ENCODE peak calls at places on chromosome 13, in eight cellular contexts. K is ovary; N is uterus; B is left lung; D is H1; W is skeletal muscle cell; A is CD8-positive, alpha-beta T cell; S is fibroblast of mammary gland. E is an unnamed sample.

GRCh38 chr13:63497601-63498000 is 2082.0 kb upstream of the PCDH20 start:
- DNase-seq in K (no peak), N (no peak), B (no peak), D (no peak), W (no peak), A (no peak), S (peak; percentile 33), E (no peak)

GRCh38 chr13:111949311-111949710 is 117.6 kb upstream of the SOX1 start:
- DNase-seq in K (no peak), N (no peak), B (no peak), D (peak; percentile 6), W (no peak), A (no peak), S (no peak), E (no peak)

GRCh38 chr13:48096670-48097069 is 1.8 kb upstream of the MED4 start:
- DNase-seq in K (no peak), N (no peak), B (no peak), D (no peak), W (no peak), A (no peak), S (no peak), E (no peak)

GRCh38 chr13:45847554-45848224 is 3.9 kb downstream of the SIAH3 start:
- DNase-seq in K (no peak), N (no peak), B (no peak), D (no peak), W (no peak), A (peak; percentile 21), S (no peak), E (peak; percentile 82)

GRCh38 chr13:111483621-111483987 is 163.2 kb downstream of the TEX29 start:
- DNase-seq in K (no peak), N (no peak), B (peak; percentile 9), D (no peak), W (no peak), A (no peak), S (no peak), E (no peak)

GRCh38 chr13:99417821-99418662 is 83.2 kb upstream of the TM9SF2 start:
- DNase-seq in K (no peak), N (no peak), B (no peak), D (no peak), W (no peak), A (no peak), S (no peak), E (peak; percentile 46)

GRCh38 chr13:47893527-47893926 is 107.5 kb downstream of the SUCLA2 start:
- DNase-seq in K (no peak), N (no peak), B (no peak), D (no peak), W (no peak), A (no peak), S (no peak), E (no peak)

GRCh38 chr13:25630327-25630726 is 258.6 kb downstream of the ATP8A2 start:
- DNase-seq in K (no peak), N (no peak), B (no peak), D (no peak), W (no peak), A (no peak), S (no peak), E (no peak)

GRCh38 chr13:75327132-75327505 is 154.8 kb downstream of the TBC1D4 start:
- DNase-seq in K (no peak), N (no peak), B (no peak), D (no peak), W (no peak), A (no peak), S (no peak), E (peak; percentile 38)

GRCh38 chr13:75329097-75329496 is 152.9 kb downstream of the TBC1D4 start:
- DNase-seq in K (no peak), N (no peak), B (no peak), D (no peak), W (no peak), A (no peak), S (no peak), E (no peak)

GRCh38 chr13:75324413-75324940 is 157.5 kb downstream of the TBC1D4 start:
- DNase-seq in K (no peak), N (no peak), B (no peak), D (no peak), W (no peak), A (no peak), S (no peak), E (no peak)

GRCh38 chr13:75329723-75330122 is 152.2 kb downstream of the TBC1D4 start:
- DNase-seq in K (no peak), N (no peak), B (no peak), D (no peak), W (no peak), A (no peak), S (no peak), E (no peak)

GRCh38 chr13:75326173-75327131 is 155.5 kb downstream of the TBC1D4 start:
- DNase-seq in K (peak; percentile 33), N (no peak), B (no peak), D (no peak), W (no peak), A (peak; percentile 26), S (peak; percentile 44), E (peak; percentile 94)
- H3K4me3 ChIP-seq in K (no peak overlapping the region), N (no peak overlapping the region), B (peak overlapping the region; percentile 17), D (no peak overlapping the region), W (no peak overlapping the region), A (peak overlapping the region; percentile 55), S (no peak overlapping the region), E (peak overlapping the region; percentile 65)

DNA sequence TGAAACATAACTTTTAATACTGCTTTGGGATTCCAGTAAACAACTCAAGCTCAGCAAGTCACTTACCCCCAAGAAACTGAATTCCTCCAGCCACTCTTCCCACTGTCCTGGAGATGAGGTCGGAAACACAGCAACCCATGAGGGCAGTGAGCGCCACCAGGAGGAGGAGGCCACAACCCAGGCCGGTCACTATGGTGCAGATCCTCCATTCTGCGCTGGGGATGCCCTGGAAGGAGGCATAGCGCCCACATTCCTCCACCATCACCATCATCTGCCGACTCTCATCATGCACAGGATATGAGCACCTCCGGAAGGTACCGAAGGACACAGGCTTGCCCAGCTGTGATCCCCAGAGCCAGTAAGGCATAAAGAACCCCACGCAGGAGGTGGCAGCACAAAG is 2.2 kb downstream of the LHFPL6 start:
- DNase-seq in K (no peak), N (no peak), B (no peak), D (peak; percentile 65), W (no peak), A (no peak), S (peak; percentile 48), E (no peak)
- H3K4me3 ChIP-seq in K (peak overlapping the region; percentile 19), N (peak overlapping the region; percentile 5), B (peak overlapping the region; percentile 72), D (no peak overlapping the region), W (peak overlapping the region; percentile 12), A (no peak overlapping the region), S (peak overlapping the region; percentile 85), E (no peak overlapping the region)

GRCh38 chr13:113814435-113814821 is 49.4 kb downstream of the GAS6 start:
- DNase-seq in K (peak; percentile 17), N (no peak), B (peak; percentile 80), D (no peak), W (no peak), A (no peak), S (no peak), E (no peak)

GRCh38 chr13:113812140-113813036 is 51.5 kb downstream of the GAS6 start:
- DNase-seq in K (peak; percentile 26), N (no peak), B (peak; percentile 76), D (no peak), W (no peak), A (no peak), S (no peak), E (no peak)

GRCh38 chr13:113813749-113814434 is 50.0 kb downstream of the GAS6 start:
- DNase-seq in K (peak; percentile 55), N (peak; percentile 51), B (peak; percentile 79), D (no peak), W (no peak), A (no peak), S (no peak), E (no peak)

GRCh38 chr13:113811081-113811928 is 52.3 kb downstream of the TMEM255B start:
- DNase-seq in K (no peak), N (no peak), B (peak; percentile 55), D (no peak), W (no peak), A (no peak), S (no peak), E (no peak)

GRCh38 chr13:113813070-113813748 is 50.7 kb downstream of the GAS6 start:
- DNase-seq in K (peak; percentile 20), N (no peak), B (peak; percentile 67), D (no peak), W (no peak), A (no peak), S (no peak), E (no peak)
- H3K4me3 ChIP-seq in K (no peak overlapping the region), N (no peak overlapping the region), B (no peak overlapping the region), D (no peak overlapping the region), W (no peak overlapping the region), A (no peak overlapping the region), S (no peak overlapping the region), E (no peak overlapping the region)

DNA sequence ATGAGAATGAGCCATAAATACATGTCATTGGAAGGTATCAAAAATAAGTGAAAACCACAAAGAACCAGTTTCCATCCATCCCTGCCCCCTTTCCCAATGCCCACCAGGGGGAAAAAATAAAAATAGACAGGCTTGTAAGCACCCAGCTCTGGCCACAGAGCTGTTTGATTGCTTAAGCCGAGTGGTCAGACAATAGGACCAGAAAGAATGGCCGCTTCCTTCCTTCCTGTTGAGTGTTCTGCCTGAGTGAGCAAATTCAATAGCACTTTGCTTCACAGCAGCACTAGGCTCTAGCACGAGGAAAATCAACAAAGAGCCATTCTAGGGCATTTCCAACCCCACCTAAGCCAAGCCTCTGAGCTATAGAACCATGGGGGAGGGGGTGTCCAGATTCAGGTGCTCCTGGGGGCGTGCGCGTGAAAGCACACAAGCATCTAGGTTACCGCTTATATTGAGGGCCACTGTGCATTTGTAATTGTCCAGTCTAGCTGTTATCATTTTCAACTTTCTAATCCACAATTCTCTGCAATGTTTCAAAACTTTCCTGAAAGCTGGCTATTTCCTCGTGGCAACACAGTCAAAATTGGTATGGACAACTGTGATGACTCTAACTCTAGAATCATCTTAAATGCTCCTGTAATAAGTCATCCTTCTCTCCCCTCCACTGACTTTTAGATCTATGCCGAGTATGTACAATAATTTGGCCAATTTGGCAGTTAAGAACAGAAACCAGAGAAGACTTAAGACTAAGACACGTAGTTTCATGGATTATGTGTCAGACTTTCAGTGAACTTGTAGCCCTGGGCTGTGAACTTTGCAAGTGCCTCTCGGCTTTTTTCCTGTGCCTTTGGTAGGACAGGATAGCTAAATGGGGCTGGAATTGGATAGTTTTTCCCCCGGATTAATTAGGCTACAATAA is 64.3 kb downstream of the SPRY2 start:
- DNase-seq in K (no peak), N (no peak), B (no peak), D (no peak), W (peak; percentile 4), A (no peak), S (peak; percentile 7), E (no peak)
- H3K4me3 ChIP-seq in K (no peak overlapping the region), N (no peak overlapping the region), B (no peak overlapping the region), D (no peak overlapping the region), W (no peak overlapping the region), A (no peak overlapping the region), S (no peak overlapping the region), E (no peak overlapping the region)

E was measured in Jurkat, Clone E6-1.